ENCODE peak calls at places on chromosomes 4 and X, in seven cellular contexts. One of them, this sample, is unnamed.

GRCh38 chr4:186016796-186017195 is 52.2 kb upstream of the TLR3 start:
- DNase-seq in HepG2: no peak
- DNase-seq in H1: no peak
- DNase-seq in GM12878: no peak
- DNase-seq in HCT116: no peak
- DNase-seq in K562: no peak
- DNase-seq in SK-N-SH: no peak
- DNase-seq in this sample: no peak

GRCh38 chr4:71004281-71004851 is 10.9 kb downstream of the DCK start:
- DNase-seq in HepG2: peak; percentile 7
- DNase-seq in SK-N-SH: no peak
- DNase-seq in H1: peak; percentile 62
- DNase-seq in GM12878: no peak
- DNase-seq in HCT116: no peak
- DNase-seq in K562: no peak
- DNase-seq in this sample: no peak

GRCh38 chrX:97524997-97525396 is 641.3 kb downstream of the RPA4 start:
- DNase-seq in H1: no peak
- DNase-seq in HepG2: no peak
- DNase-seq in SK-N-SH: no peak
- DNase-seq in HCT116: no peak
- DNase-seq in GM12878: no peak
- DNase-seq in K562: no peak
- DNase-seq in this sample: no peak

GRCh38 chr4:172818901-172819300 is 349.7 kb upstream of the GALNT7 start:
- DNase-seq in HCT116: no peak
- DNase-seq in GM12878: no peak
- DNase-seq in H1: no peak
- DNase-seq in SK-N-SH: no peak
- DNase-seq in HepG2: no peak
- DNase-seq in K562: no peak
- DNase-seq in this sample: no peak

GRCh38 chr4:123102897-123103489 is 180.6 kb upstream of the NUDT6 start:
- DNase-seq in SK-N-SH: peak; percentile 55
- DNase-seq in H1: no peak
- DNase-seq in GM12878: no peak
- DNase-seq in HepG2: peak; percentile 49
- DNase-seq in HCT116: peak; percentile 19
- DNase-seq in K562: peak; percentile 42
- DNase-seq in this sample: peak; percentile 38

GRCh38 chrX:46770817-46771163 is 11.9 kb upstream of the SLC9A7 start:
- DNase-seq in HCT116: no peak
- DNase-seq in SK-N-SH: no peak
- DNase-seq in HepG2: no peak
- DNase-seq in K562: no peak
- DNase-seq in GM12878: no peak
- DNase-seq in H1: no peak
- DNase-seq in this sample: no peak

GRCh38 chr4:128803783-128804182 is 5.7 kb upstream of the JADE1 start:
- DNase-seq in HCT116: no peak
- DNase-seq in K562: peak; percentile 28
- DNase-seq in H1: no peak
- DNase-seq in SK-N-SH: no peak
- DNase-seq in GM12878: no peak
- DNase-seq in HepG2: no peak
- DNase-seq in this sample: no peak

GRCh38 chr4:102868153-102868781 is 525 bp upstream of the CISD2 start:
- DNase-seq in GM12878: no peak
- DNase-seq in SK-N-SH: no peak
- DNase-seq in HepG2: no peak
- DNase-seq in K562: peak; percentile 29
- DNase-seq in HCT116: no peak
- DNase-seq in H1: no peak
- DNase-seq in this sample: no peak

GRCh38 chr4:6461301-6462165 is 10.9 kb downstream of the PPP2R2C start:
- DNase-seq in K562: no peak
- DNase-seq in H1: peak; percentile 39
- DNase-seq in HepG2: no peak
- DNase-seq in GM12878: no peak
- DNase-seq in SK-N-SH: no peak
- DNase-seq in HCT116: no peak
- DNase-seq in this sample: no peak

GRCh38 chr4:188987011-188987410 is 847.8 kb downstream of the TRIML1 start:
- DNase-seq in K562: no peak
- DNase-seq in HCT116: no peak
- DNase-seq in H1: no peak
- DNase-seq in HepG2: no peak
- DNase-seq in GM12878: no peak
- DNase-seq in SK-N-SH: no peak
- DNase-seq in this sample: no peak

GRCh38 chr4:169163495-169163894 is 107.3 kb downstream of the SH3RF1 start:
- DNase-seq in SK-N-SH: no peak
- DNase-seq in HCT116: no peak
- DNase-seq in H1: no peak
- DNase-seq in K562: no peak
- DNase-seq in GM12878: no peak
- DNase-seq in HepG2: no peak
- DNase-seq in this sample: no peak

GRCh38 chr4:169158860-169159259 is 111.9 kb downstream of the SH3RF1 start:
- DNase-seq in GM12878: no peak
- DNase-seq in HCT116: no peak
- DNase-seq in SK-N-SH: no peak
- DNase-seq in H1: no peak
- DNase-seq in K562: no peak
- DNase-seq in HepG2: no peak
- DNase-seq in this sample: no peak

GRCh38 chr4:169158046-169158445 is 112.7 kb downstream of the SH3RF1 start:
- DNase-seq in H1: no peak
- DNase-seq in K562: no peak
- DNase-seq in HCT116: no peak
- DNase-seq in GM12878: no peak
- DNase-seq in SK-N-SH: no peak
- DNase-seq in HepG2: no peak
- DNase-seq in this sample: no peak

GRCh38 chr4:169159614-169160013 is 111.1 kb downstream of the SH3RF1 start:
- DNase-seq in SK-N-SH: no peak
- DNase-seq in HepG2: no peak
- DNase-seq in H1: no peak
- DNase-seq in GM12878: no peak
- DNase-seq in K562: no peak
- DNase-seq in HCT116: no peak
- DNase-seq in this sample: no peak

GRCh38 chr4:169160825-169161224 is 109.9 kb downstream of the SH3RF1 start:
- DNase-seq in HepG2: no peak
- DNase-seq in HCT116: no peak
- DNase-seq in K562: no peak
- DNase-seq in GM12878: no peak
- DNase-seq in H1: no peak
- DNase-seq in SK-N-SH: no peak
- DNase-seq in this sample: no peak
- TF ChIP-seq JUND in HepG2: no peak
- TF ChIP-seq JUND in HCT116: no peak
- TF ChIP-seq JUND in K562: no peak
- TF ChIP-seq JUND in GM12878: no peak
- TF ChIP-seq JUND in H1: no peak
- TF ChIP-seq JUND in SK-N-SH: no peak
- TF ChIP-seq JUND in this sample: no peak

GRCh38 chrX:150476183-150476699 is 92.2 kb upstream of the MTM1 start:
- DNase-seq in SK-N-SH: no peak
- DNase-seq in K562: no peak
- DNase-seq in HCT116: no peak
- DNase-seq in H1: no peak
- DNase-seq in GM12878: no peak
- DNase-seq in HepG2: no peak
- DNase-seq in this sample: no peak

GRCh38 chrX:150473371-150473770 is 95.0 kb upstream of the MTM1 start:
- DNase-seq in K562: no peak
- DNase-seq in SK-N-SH: no peak
- DNase-seq in H1: no peak
- DNase-seq in HepG2: no peak
- DNase-seq in HCT116: no peak
- DNase-seq in GM12878: no peak
- DNase-seq in this sample: no peak

GRCh38 chrX:150477364-150477763 is 91.1 kb upstream of the MTM1 start:
- DNase-seq in HCT116: no peak
- DNase-seq in K562: no peak
- DNase-seq in HepG2: no peak
- DNase-seq in GM12878: no peak
- DNase-seq in SK-N-SH: no peak
- DNase-seq in H1: no peak
- DNase-seq in this sample: no peak

GRCh38 chrX:150478496-150479492 is 89.6 kb upstream of the MTM1 start:
- DNase-seq in HepG2: no peak
- DNase-seq in H1: no peak
- DNase-seq in K562: no peak
- DNase-seq in GM12878: no peak
- DNase-seq in SK-N-SH: no peak
- DNase-seq in HCT116: no peak
- DNase-seq in this sample: no peak

DNA sequence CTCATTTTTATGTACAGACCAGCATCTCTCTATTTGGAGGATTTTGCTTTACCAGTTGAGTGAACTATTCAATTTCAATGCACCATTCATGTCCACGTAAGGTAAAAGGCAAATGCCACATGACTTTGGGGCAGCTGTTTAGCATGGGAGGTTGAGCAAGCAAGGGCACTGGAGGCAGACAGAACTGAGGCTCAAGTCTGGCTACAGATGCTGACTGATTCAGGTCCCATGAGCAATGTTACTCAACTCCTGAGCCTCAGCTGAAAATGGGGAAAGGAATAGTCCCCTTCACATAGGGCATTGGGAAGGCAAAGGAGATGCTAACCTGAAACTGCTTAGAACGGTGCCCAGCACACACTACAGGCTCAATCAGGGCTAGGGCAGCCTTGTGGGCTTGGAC is 93.0 kb upstream of the MTM1 start:
- DNase-seq in HCT116: no peak
- DNase-seq in HepG2: no peak
- DNase-seq in K562: no peak
- DNase-seq in GM12878: no peak
- DNase-seq in H1: no peak
- DNase-seq in SK-N-SH: no peak
- DNase-seq in this sample: no peak
- TF ChIP-seq JUND in HCT116: no peak
- TF ChIP-seq JUND in HepG2: no peak
- TF ChIP-seq JUND in K562: no peak
- TF ChIP-seq JUND in GM12878: no peak
- TF ChIP-seq JUND in H1: no peak
- TF ChIP-seq JUND in SK-N-SH: no peak
- TF ChIP-seq JUND in this sample: no peak

DNA sequence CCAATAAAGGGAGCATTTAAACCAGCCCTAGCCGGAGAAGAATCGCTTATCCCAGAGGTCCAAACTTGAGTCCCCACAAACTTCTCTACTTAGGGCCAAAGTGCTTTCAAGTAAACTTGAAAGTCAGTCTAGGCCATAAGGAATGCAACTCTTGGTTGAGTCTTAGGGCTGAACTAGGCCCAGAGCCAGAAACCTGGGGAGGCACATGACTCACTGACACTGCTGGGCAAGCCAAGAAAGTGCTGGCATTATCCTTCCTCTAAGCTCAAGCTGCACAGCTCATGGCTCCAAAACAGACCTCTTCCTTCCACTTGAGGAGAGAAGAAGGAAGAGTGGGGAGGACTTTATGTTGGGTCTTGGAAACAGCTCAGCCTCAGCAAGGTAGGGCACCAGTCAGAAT is 1257.3 kb upstream of the DIAPH2 start:
- DNase-seq in K562: no peak
- DNase-seq in HCT116: no peak
- DNase-seq in SK-N-SH: no peak
- DNase-seq in HepG2: no peak
- DNase-seq in H1: no peak
- DNase-seq in GM12878: no peak
- DNase-seq in this sample: no peak
- TF ChIP-seq JUND in K562: no peak
- TF ChIP-seq JUND in HCT116: no peak
- TF ChIP-seq JUND in SK-N-SH: no peak
- TF ChIP-seq JUND in HepG2: no peak
- TF ChIP-seq JUND in H1: no peak
- TF ChIP-seq JUND in GM12878: no peak
- TF ChIP-seq JUND in this sample: no peak

DNA sequence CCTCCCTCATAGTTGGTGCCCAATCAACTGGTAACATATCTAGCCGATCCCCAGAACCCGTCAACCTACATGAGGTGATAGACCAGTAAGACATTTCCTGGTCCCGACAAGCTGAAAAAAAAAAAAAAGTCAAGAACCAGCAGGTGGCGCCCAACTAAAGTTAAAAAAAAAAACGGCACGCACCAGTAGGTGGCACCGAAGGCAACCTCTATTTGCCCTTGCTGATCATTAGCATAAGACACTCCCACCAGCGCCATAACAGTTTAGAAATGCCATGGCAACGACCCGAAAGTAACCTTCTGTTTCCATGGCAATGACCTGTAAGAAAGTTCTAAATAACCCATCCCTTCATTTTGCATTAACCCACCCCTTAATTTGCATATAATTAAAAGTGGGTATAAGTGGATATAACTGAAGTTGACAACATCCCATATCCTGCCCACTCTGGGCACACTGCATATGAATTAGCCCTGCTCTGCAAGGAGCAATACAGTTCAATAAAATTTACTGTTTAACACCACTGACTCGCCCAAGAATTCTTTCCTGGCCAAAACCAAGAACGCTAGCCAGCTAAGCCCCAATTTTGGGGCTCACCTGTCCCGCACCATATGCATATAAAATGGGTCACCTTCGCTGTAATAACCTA is 83.9 kb upstream of the SPANXB1 start:
- DNase-seq in GM12878: peak; percentile 7
- DNase-seq in HCT116: peak; percentile 10
- DNase-seq in K562: peak; percentile 57
- DNase-seq in H1: peak; percentile 47
- DNase-seq in SK-N-SH: peak; percentile 36
- DNase-seq in HepG2: peak; percentile 44
- DNase-seq in this sample: no peak
- TF ChIP-seq JUND in GM12878: no peak
- TF ChIP-seq JUND in HCT116: no peak
- TF ChIP-seq JUND in K562: no peak
- TF ChIP-seq JUND in H1: no peak
- TF ChIP-seq JUND in SK-N-SH: no peak
- TF ChIP-seq JUND in HepG2: no peak
- TF ChIP-seq JUND in this sample: no peak

GRCh38 chrX:65643786-65644111 is 23.7 kb upstream of the MSN start:
- DNase-seq in HepG2: no peak
- DNase-seq in HCT116: no peak
- DNase-seq in H1: no peak
- DNase-seq in GM12878: no peak
- DNase-seq in SK-N-SH: no peak
- DNase-seq in K562: no peak
- DNase-seq in this sample: peak; percentile 0
- TF ChIP-seq JUND in HepG2: no peak
- TF ChIP-seq JUND in HCT116: no peak
- TF ChIP-seq JUND in H1: no peak
- TF ChIP-seq JUND in GM12878: no peak
- TF ChIP-seq JUND in SK-N-SH: no peak
- TF ChIP-seq JUND in K562: no peak
- TF ChIP-seq JUND in this sample: no peak

GRCh38 chr4:54439831-54440243 is 210.7 kb downstream of the PDGFRA start:
- DNase-seq in K562: peak; percentile 14
- DNase-seq in GM12878: no peak
- DNase-seq in SK-N-SH: peak; percentile 65
- DNase-seq in H1: no peak
- DNase-seq in HepG2: no peak
- DNase-seq in HCT116: no peak
- DNase-seq in this sample: peak; percentile 76
- TF ChIP-seq JUND in K562: no peak
- TF ChIP-seq JUND in GM12878: no peak
- TF ChIP-seq JUND in SK-N-SH: no peak
- TF ChIP-seq JUND in H1: no peak
- TF ChIP-seq JUND in HepG2: no peak
- TF ChIP-seq JUND in HCT116: no peak
- TF ChIP-seq JUND in this sample: no peak